ENCODE peak calls at places on chromosomes 5 and 9, in six cellular contexts. One of them, this sample, is unnamed.

GRCh38 chr9:18351216-18351615 is 122.7 kb upstream of the ADAMTSL1 start:
- DNase-seq in HepG2: no peak
- DNase-seq in naive thymus-derived CD4-positive, alpha-beta T cell: no peak
- DNase-seq in psoas muscle: no peak
- DNase-seq in dorsolateral prefrontal cortex: no peak
- DNase-seq in mammary epithelial cell: no peak
- DNase-seq in this sample: no peak

GRCh38 chr5:177366528-177367322 is 9.0 kb downstream of the RGS14 start:
- DNase-seq in HepG2: peak
- DNase-seq in naive thymus-derived CD4-positive, alpha-beta T cell: no peak
- DNase-seq in psoas muscle: peak
- DNase-seq in mammary epithelial cell: no peak
- DNase-seq in dorsolateral prefrontal cortex: no peak
- DNase-seq in this sample: peak

GRCh38 chr9:133540336-133541025 is 6.0 kb downstream of the ADAMTSL2 start:
- DNase-seq in psoas muscle: no peak
- DNase-seq in HepG2: no peak
- DNase-seq in naive thymus-derived CD4-positive, alpha-beta T cell: no peak
- DNase-seq in dorsolateral prefrontal cortex: no peak
- DNase-seq in mammary epithelial cell: no peak
- DNase-seq in this sample: no peak

GRCh38 chr9:113524460-113524859 is 60.9 kb downstream of the RGS3 start:
- DNase-seq in mammary epithelial cell: no peak
- DNase-seq in dorsolateral prefrontal cortex: no peak
- DNase-seq in naive thymus-derived CD4-positive, alpha-beta T cell: no peak
- DNase-seq in HepG2: no peak
- DNase-seq in psoas muscle: no peak
- DNase-seq in this sample: no peak

GRCh38 chr9:8329561-8330283 is 530.1 kb upstream of the DMAC1 start:
- DNase-seq in naive thymus-derived CD4-positive, alpha-beta T cell: no peak
- DNase-seq in psoas muscle: no peak
- DNase-seq in mammary epithelial cell: no peak
- DNase-seq in HepG2: peak
- DNase-seq in dorsolateral prefrontal cortex: no peak
- DNase-seq in this sample: no peak

GRCh38 chr5:66324357-66324756 is 180.3 kb downstream of the SREK1 start:
- DNase-seq in HepG2: no peak
- DNase-seq in naive thymus-derived CD4-positive, alpha-beta T cell: no peak
- DNase-seq in dorsolateral prefrontal cortex: no peak
- DNase-seq in psoas muscle: no peak
- DNase-seq in mammary epithelial cell: no peak
- DNase-seq in this sample: peak

GRCh38 chr9:131419716-131420115 is 25.8 kb downstream of the PRRC2B start:
- DNase-seq in HepG2: no peak
- DNase-seq in dorsolateral prefrontal cortex: no peak
- DNase-seq in mammary epithelial cell: no peak
- DNase-seq in psoas muscle: peak
- DNase-seq in naive thymus-derived CD4-positive, alpha-beta T cell: no peak
- DNase-seq in this sample: no peak

GRCh38 chr5:78776637-78777036 is 128.1 kb upstream of the LHFPL2 start:
- DNase-seq in psoas muscle: no peak
- DNase-seq in HepG2: peak
- DNase-seq in dorsolateral prefrontal cortex: no peak
- DNase-seq in naive thymus-derived CD4-positive, alpha-beta T cell: no peak
- DNase-seq in mammary epithelial cell: no peak
- DNase-seq in this sample: no peak

GRCh38 chr5:57675236-57675635 is 192.6 kb upstream of the ACTBL2 start:
- DNase-seq in mammary epithelial cell: no peak
- DNase-seq in HepG2: no peak
- DNase-seq in dorsolateral prefrontal cortex: no peak
- DNase-seq in naive thymus-derived CD4-positive, alpha-beta T cell: no peak
- DNase-seq in psoas muscle: no peak
- DNase-seq in this sample: no peak

GRCh38 chr9:34992376-34992951 is 2.9 kb downstream of the DNAJB5 start:
- DNase-seq in HepG2: peak
- DNase-seq in mammary epithelial cell: peak
- DNase-seq in naive thymus-derived CD4-positive, alpha-beta T cell: no peak
- DNase-seq in dorsolateral prefrontal cortex: no peak
- DNase-seq in psoas muscle: peak
- DNase-seq in this sample: no peak

GRCh38 chr9:108671156-108671555 is 184.6 kb downstream of the ACTL7B start:
- DNase-seq in HepG2: peak
- DNase-seq in naive thymus-derived CD4-positive, alpha-beta T cell: no peak
- DNase-seq in mammary epithelial cell: peak
- DNase-seq in dorsolateral prefrontal cortex: no peak
- DNase-seq in psoas muscle: no peak
- DNase-seq in this sample: peak

GRCh38 chr9:15289590-15289989 is 17.4 kb downstream of the TTC39B start:
- DNase-seq in dorsolateral prefrontal cortex: no peak
- DNase-seq in mammary epithelial cell: no peak
- DNase-seq in HepG2: no peak
- DNase-seq in psoas muscle: no peak
- DNase-seq in naive thymus-derived CD4-positive, alpha-beta T cell: no peak
- DNase-seq in this sample: no peak

GRCh38 chr5:219492-219891 is 1.4 kb downstream of the SDHA start:
- DNase-seq in HepG2: no peak
- DNase-seq in dorsolateral prefrontal cortex: no peak
- DNase-seq in mammary epithelial cell: peak
- DNase-seq in naive thymus-derived CD4-positive, alpha-beta T cell: peak
- DNase-seq in psoas muscle: no peak
- DNase-seq in this sample: no peak

DNA sequence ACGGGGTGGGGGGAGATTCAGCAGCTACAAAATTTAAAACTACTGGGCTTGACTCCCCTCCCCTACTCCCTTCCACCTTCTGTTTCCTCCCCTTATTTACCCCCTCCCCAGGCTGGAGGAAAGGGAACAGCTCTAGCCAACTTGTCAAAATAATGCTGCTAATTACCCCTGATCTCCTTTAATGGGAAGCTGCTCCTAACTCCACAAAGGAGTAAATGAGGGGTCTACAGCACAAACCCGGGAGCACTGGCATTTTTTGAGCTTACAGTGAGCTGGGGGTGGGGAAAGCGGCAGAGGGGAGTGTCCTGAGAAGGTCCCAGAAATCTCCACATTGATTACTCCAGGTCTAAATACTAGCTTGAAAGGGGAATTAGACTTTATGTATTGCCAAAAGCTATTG is 3.0 kb downstream of the PTCH1 start:
- DNase-seq in dorsolateral prefrontal cortex: no peak
- DNase-seq in psoas muscle: no peak
- DNase-seq in mammary epithelial cell: no peak
- DNase-seq in HepG2: no peak
- DNase-seq in naive thymus-derived CD4-positive, alpha-beta T cell: no peak
- DNase-seq in this sample: no peak
- H3K4me3 ChIP-seq in dorsolateral prefrontal cortex: no peak
- H3K4me3 ChIP-seq in psoas muscle: no peak
- H3K4me3 ChIP-seq in mammary epithelial cell: no peak
- H3K4me3 ChIP-seq in HepG2: no peak
- H3K4me3 ChIP-seq in naive thymus-derived CD4-positive, alpha-beta T cell: no peak
- H3K4me3 ChIP-seq in this sample: no peak

GRCh38 chr5:83715316-83716060 is 5.2 kb downstream of the HAPLN1 start:
- DNase-seq in mammary epithelial cell: no peak
- DNase-seq in naive thymus-derived CD4-positive, alpha-beta T cell: no peak
- DNase-seq in psoas muscle: no peak
- DNase-seq in HepG2: no peak
- DNase-seq in dorsolateral prefrontal cortex: no peak
- DNase-seq in this sample: no peak

GRCh38 chr5:83720805-83721431 is at the start of gene HAPLN1:
- DNase-seq in psoas muscle: no peak
- DNase-seq in naive thymus-derived CD4-positive, alpha-beta T cell: no peak
- DNase-seq in dorsolateral prefrontal cortex: no peak
- DNase-seq in mammary epithelial cell: no peak
- DNase-seq in HepG2: no peak
- DNase-seq in this sample: no peak

GRCh38 chr5:83718195-83718825 is 2.3 kb downstream of the HAPLN1 start:
- DNase-seq in dorsolateral prefrontal cortex: peak
- DNase-seq in psoas muscle: no peak
- DNase-seq in HepG2: peak
- DNase-seq in naive thymus-derived CD4-positive, alpha-beta T cell: peak
- DNase-seq in mammary epithelial cell: peak
- DNase-seq in this sample: peak

GRCh38 chr5:83721878-83722779 is 1.5 kb upstream of the HAPLN1 start:
- DNase-seq in psoas muscle: no peak
- DNase-seq in naive thymus-derived CD4-positive, alpha-beta T cell: no peak
- DNase-seq in dorsolateral prefrontal cortex: peak
- DNase-seq in HepG2: peak
- DNase-seq in mammary epithelial cell: peak
- DNase-seq in this sample: no peak

DNA sequence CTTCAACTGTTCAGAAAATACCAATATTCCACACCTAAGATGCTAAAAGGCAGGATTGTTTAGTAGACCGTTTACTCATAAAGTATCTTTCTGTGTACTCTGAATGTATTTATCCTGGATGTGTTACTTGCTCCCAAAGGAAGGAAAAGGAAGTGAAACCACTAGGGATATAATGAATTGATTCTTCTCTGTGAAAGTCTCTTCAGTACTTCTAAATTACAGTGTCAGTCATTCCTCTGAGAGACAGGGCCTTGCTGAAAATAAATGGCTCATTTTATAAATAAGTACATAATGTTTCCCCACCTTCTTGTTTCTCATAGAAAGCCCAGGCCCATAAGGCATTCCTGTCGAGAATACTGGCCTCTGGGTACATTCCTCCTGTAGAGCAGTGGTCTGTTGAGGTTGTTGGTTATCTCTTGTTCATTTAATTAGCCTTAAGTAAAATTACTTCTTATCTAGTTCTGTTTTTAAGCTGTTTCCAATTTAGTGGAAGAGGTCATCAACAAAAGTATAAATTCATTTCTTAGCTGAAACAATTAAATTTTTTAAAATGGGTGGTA is 1.6 kb downstream of the HAPLN1 start:
- DNase-seq in mammary epithelial cell: no peak
- DNase-seq in naive thymus-derived CD4-positive, alpha-beta T cell: no peak
- DNase-seq in HepG2: no peak
- DNase-seq in dorsolateral prefrontal cortex: no peak
- DNase-seq in psoas muscle: no peak
- DNase-seq in this sample: no peak
- H3K4me3 ChIP-seq in mammary epithelial cell: no peak
- H3K4me3 ChIP-seq in naive thymus-derived CD4-positive, alpha-beta T cell: no peak
- H3K4me3 ChIP-seq in HepG2: no peak
- H3K4me3 ChIP-seq in dorsolateral prefrontal cortex: no peak
- H3K4me3 ChIP-seq in psoas muscle: no peak
- H3K4me3 ChIP-seq in this sample: no peak

GRCh38 chr5:150045512-150045911 is 40.8 kb downstream of the CSF1R start:
- DNase-seq in dorsolateral prefrontal cortex: no peak
- DNase-seq in psoas muscle: no peak
- DNase-seq in HepG2: no peak
- DNase-seq in naive thymus-derived CD4-positive, alpha-beta T cell: no peak
- DNase-seq in mammary epithelial cell: no peak
- DNase-seq in this sample: no peak

GRCh38 chr5:150043657-150044333 is 42.6 kb downstream of the CSF1R start:
- DNase-seq in psoas muscle: peak
- DNase-seq in mammary epithelial cell: no peak
- DNase-seq in dorsolateral prefrontal cortex: no peak
- DNase-seq in naive thymus-derived CD4-positive, alpha-beta T cell: no peak
- DNase-seq in HepG2: no peak
- DNase-seq in this sample: no peak

GRCh38 chr5:150044712-150045111 is 41.6 kb downstream of the CSF1R start:
- DNase-seq in psoas muscle: no peak
- DNase-seq in HepG2: no peak
- DNase-seq in naive thymus-derived CD4-positive, alpha-beta T cell: no peak
- DNase-seq in dorsolateral prefrontal cortex: no peak
- DNase-seq in mammary epithelial cell: no peak
- DNase-seq in this sample: no peak

GRCh38 chr5:150046031-150046430 is 40.3 kb downstream of the CSF1R start:
- DNase-seq in naive thymus-derived CD4-positive, alpha-beta T cell: no peak
- DNase-seq in mammary epithelial cell: no peak
- DNase-seq in dorsolateral prefrontal cortex: no peak
- DNase-seq in psoas muscle: no peak
- DNase-seq in HepG2: no peak
- DNase-seq in this sample: no peak

GRCh38 chr5:150044334-150044681 is 42.0 kb downstream of the CSF1R start:
- DNase-seq in naive thymus-derived CD4-positive, alpha-beta T cell: no peak
- DNase-seq in mammary epithelial cell: peak
- DNase-seq in HepG2: no peak
- DNase-seq in dorsolateral prefrontal cortex: no peak
- DNase-seq in psoas muscle: no peak
- DNase-seq in this sample: no peak
- H3K4me3 ChIP-seq in naive thymus-derived CD4-positive, alpha-beta T cell: no peak
- H3K4me3 ChIP-seq in mammary epithelial cell: no peak
- H3K4me3 ChIP-seq in HepG2: no peak
- H3K4me3 ChIP-seq in dorsolateral prefrontal cortex: no peak
- H3K4me3 ChIP-seq in psoas muscle: no peak
- H3K4me3 ChIP-seq in this sample: no peak

DNA sequence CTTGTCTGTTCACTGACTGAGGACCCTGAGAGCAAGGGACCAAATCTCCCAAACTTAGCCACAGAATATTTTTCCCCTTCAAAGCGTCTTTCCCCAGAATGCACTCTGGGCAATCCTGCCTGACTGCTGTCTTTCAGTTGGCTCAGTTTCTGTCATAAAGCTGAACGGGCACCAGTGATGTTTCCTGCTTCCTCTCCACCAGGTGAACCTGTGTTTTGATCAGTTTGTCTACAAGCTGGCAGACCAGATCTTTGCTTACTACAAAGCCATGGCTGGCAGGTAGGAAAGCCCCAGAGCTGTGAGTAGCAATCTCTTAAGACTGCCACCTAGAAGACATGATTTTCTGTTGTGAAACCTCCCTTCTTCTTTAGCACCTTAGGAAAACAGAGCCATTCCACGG is 61.8 kb downstream of the CYFIP2 start:
- DNase-seq in dorsolateral prefrontal cortex: no peak
- DNase-seq in naive thymus-derived CD4-positive, alpha-beta T cell: peak
- DNase-seq in mammary epithelial cell: no peak
- DNase-seq in psoas muscle: no peak
- DNase-seq in HepG2: no peak
- DNase-seq in this sample: no peak
- H3K4me3 ChIP-seq in dorsolateral prefrontal cortex: no peak
- H3K4me3 ChIP-seq in naive thymus-derived CD4-positive, alpha-beta T cell: no peak
- H3K4me3 ChIP-seq in mammary epithelial cell: no peak
- H3K4me3 ChIP-seq in psoas muscle: no peak
- H3K4me3 ChIP-seq in HepG2: no peak
- H3K4me3 ChIP-seq in this sample: no peak

GRCh38 chr9:135992486-135993408 is 31.6 kb upstream of the UBAC1 start:
- DNase-seq in HepG2: peak
- DNase-seq in psoas muscle: peak
- DNase-seq in naive thymus-derived CD4-positive, alpha-beta T cell: peak
- DNase-seq in mammary epithelial cell: peak
- DNase-seq in dorsolateral prefrontal cortex: no peak
- DNase-seq in this sample: no peak
- H3K4me3 ChIP-seq in HepG2: peak
- H3K4me3 ChIP-seq in psoas muscle: peak
- H3K4me3 ChIP-seq in naive thymus-derived CD4-positive, alpha-beta T cell: no peak
- H3K4me3 ChIP-seq in mammary epithelial cell: no peak
- H3K4me3 ChIP-seq in dorsolateral prefrontal cortex: peak
- H3K4me3 ChIP-seq in this sample: no peak

GRCh38 chr9:110125207-110125751 is 82.7 kb downstream of the C9orf152 start:
- DNase-seq in HepG2: peak
- DNase-seq in mammary epithelial cell: peak
- DNase-seq in naive thymus-derived CD4-positive, alpha-beta T cell: no peak
- DNase-seq in dorsolateral prefrontal cortex: no peak
- DNase-seq in psoas muscle: peak
- DNase-seq in this sample: no peak
- H3K4me3 ChIP-seq in HepG2: peak
- H3K4me3 ChIP-seq in mammary epithelial cell: peak
- H3K4me3 ChIP-seq in naive thymus-derived CD4-positive, alpha-beta T cell: no peak
- H3K4me3 ChIP-seq in dorsolateral prefrontal cortex: peak
- H3K4me3 ChIP-seq in psoas muscle: peak
- H3K4me3 ChIP-seq in this sample: no peak

GRCh38 chr5:125372694-125373621 is 626.5 kb upstream of the ZNF608 start:
- DNase-seq in mammary epithelial cell: peak
- DNase-seq in dorsolateral prefrontal cortex: peak
- DNase-seq in naive thymus-derived CD4-positive, alpha-beta T cell: no peak
- DNase-seq in HepG2: no peak
- DNase-seq in psoas muscle: no peak
- DNase-seq in this sample: no peak
- H3K4me3 ChIP-seq in mammary epithelial cell: no peak
- H3K4me3 ChIP-seq in dorsolateral prefrontal cortex: no peak
- H3K4me3 ChIP-seq in naive thymus-derived CD4-positive, alpha-beta T cell: no peak
- H3K4me3 ChIP-seq in HepG2: no peak
- H3K4me3 ChIP-seq in psoas muscle: no peak
- H3K4me3 ChIP-seq in this sample: no peak